ENCODE peak calls at places on chromosomes 7 and 10, in seven cellular contexts. One of them, this sample, is unnamed. For H3K9me3, the result is how much of the 10 kb centered on the place peaks cover.

GRCh38 chr7:117269895-117270294 is 53.0 kb downstream of the WNT2 start:
- DNase-seq in IMR-90: peak
- DNase-seq in upper lobe of right lung: no peak
- DNase-seq in trophoblast cell: no peak
- DNase-seq in psoas muscle: no peak
- DNase-seq in HCT116: no peak
- DNase-seq in colonic mucosa: no peak
- DNase-seq in this sample: no peak

GRCh38 chr7:54898659-54899340 is 120.0 kb upstream of the EGFR start:
- DNase-seq in IMR-90: no peak
- DNase-seq in upper lobe of right lung: no peak
- DNase-seq in trophoblast cell: peak
- DNase-seq in psoas muscle: no peak
- DNase-seq in HCT116: no peak
- DNase-seq in colonic mucosa: no peak
- DNase-seq in this sample: no peak

GRCh38 chr10:1114355-1115261 is 58.4 kb downstream of the WDR37 start:
- DNase-seq in IMR-90: no peak
- DNase-seq in upper lobe of right lung: no peak
- DNase-seq in trophoblast cell: no peak
- DNase-seq in psoas muscle: no peak
- DNase-seq in HCT116: no peak
- DNase-seq in colonic mucosa: no peak
- DNase-seq in this sample: no peak

GRCh38 chr10:112990271-112990670 is 40.2 kb downstream of the TCF7L2 start:
- DNase-seq in IMR-90: no peak
- DNase-seq in upper lobe of right lung: no peak
- DNase-seq in trophoblast cell: no peak
- DNase-seq in psoas muscle: no peak
- DNase-seq in HCT116: no peak
- DNase-seq in colonic mucosa: no peak
- DNase-seq in this sample: no peak

GRCh38 chr7:66505531-66506451 is 122.9 kb upstream of the KCTD7 start:
- DNase-seq in IMR-90: no peak
- DNase-seq in upper lobe of right lung: no peak
- DNase-seq in trophoblast cell: peak
- DNase-seq in psoas muscle: no peak
- DNase-seq in HCT116: no peak
- DNase-seq in colonic mucosa: no peak
- DNase-seq in this sample: peak

GRCh38 chr7:147578196-147578595 is 1012.4 kb upstream of the C7orf33 start:
- DNase-seq in IMR-90: no peak
- DNase-seq in upper lobe of right lung: no peak
- DNase-seq in trophoblast cell: no peak
- DNase-seq in psoas muscle: no peak
- DNase-seq in HCT116: no peak
- DNase-seq in colonic mucosa: no peak
- DNase-seq in this sample: no peak

GRCh38 chr10:129332476-129332875 is 134.6 kb upstream of the MGMT start:
- DNase-seq in IMR-90: peak
- DNase-seq in upper lobe of right lung: no peak
- DNase-seq in trophoblast cell: no peak
- DNase-seq in psoas muscle: no peak
- DNase-seq in HCT116: peak
- DNase-seq in colonic mucosa: no peak
- DNase-seq in this sample: peak

GRCh38 chr7:90768301-90768700 is 172.2 kb downstream of the CDK14 start:
- DNase-seq in IMR-90: no peak
- DNase-seq in upper lobe of right lung: no peak
- DNase-seq in trophoblast cell: no peak
- DNase-seq in psoas muscle: no peak
- DNase-seq in HCT116: no peak
- DNase-seq in colonic mucosa: no peak
- DNase-seq in this sample: no peak

GRCh38 chr10:47402681-47403301 is 18.7 kb upstream of the ZNF488 start:
- DNase-seq in IMR-90: peak
- DNase-seq in upper lobe of right lung: no peak
- DNase-seq in trophoblast cell: peak
- DNase-seq in psoas muscle: peak
- DNase-seq in HCT116: peak
- DNase-seq in colonic mucosa: peak
- DNase-seq in this sample: no peak

GRCh38 chr10:79081353-79082034 is 12.7 kb downstream of the ZMIZ1 start:
- DNase-seq in IMR-90: peak
- DNase-seq in upper lobe of right lung: no peak
- DNase-seq in trophoblast cell: peak
- DNase-seq in psoas muscle: peak
- DNase-seq in HCT116: no peak
- DNase-seq in colonic mucosa: no peak
- DNase-seq in this sample: no peak

GRCh38 chr7:46776790-46777189 is 805.1 kb downstream of the TNS3 start:
- DNase-seq in IMR-90: peak
- DNase-seq in upper lobe of right lung: no peak
- DNase-seq in trophoblast cell: peak
- DNase-seq in psoas muscle: no peak
- DNase-seq in HCT116: no peak
- DNase-seq in colonic mucosa: no peak
- DNase-seq in this sample: no peak

GRCh38 chr7:24981544-24981951 is 1.6 kb upstream of the OSBPL3 start:
- DNase-seq in IMR-90: peak
- DNase-seq in upper lobe of right lung: peak
- DNase-seq in trophoblast cell: peak
- DNase-seq in psoas muscle: peak
- DNase-seq in HCT116: no peak
- DNase-seq in colonic mucosa: peak
- DNase-seq in this sample: peak

GRCh38 chr10:99522078-99522479 is 10.7 kb upstream of the NKX2-3 start:
- DNase-seq in IMR-90: no peak
- DNase-seq in upper lobe of right lung: no peak
- DNase-seq in trophoblast cell: no peak
- DNase-seq in psoas muscle: no peak
- DNase-seq in HCT116: no peak
- DNase-seq in colonic mucosa: peak
- DNase-seq in this sample: no peak

GRCh38 chr10:128417776-128418175 is 291.6 kb upstream of the MKI67 start:
- DNase-seq in IMR-90: no peak
- DNase-seq in upper lobe of right lung: no peak
- DNase-seq in trophoblast cell: no peak
- DNase-seq in psoas muscle: no peak
- DNase-seq in HCT116: no peak
- DNase-seq in colonic mucosa: no peak
- DNase-seq in this sample: no peak

GRCh38 chr7:65301007-65301406 is 72.6 kb upstream of the ZNF92 start:
- DNase-seq in IMR-90: no peak
- DNase-seq in upper lobe of right lung: no peak
- DNase-seq in trophoblast cell: no peak
- DNase-seq in psoas muscle: no peak
- DNase-seq in HCT116: no peak
- DNase-seq in colonic mucosa: no peak
- DNase-seq in this sample: no peak

GRCh38 chr7:65304175-65304574 is 69.5 kb upstream of the ZNF92 start:
- DNase-seq in IMR-90: no peak
- DNase-seq in upper lobe of right lung: no peak
- DNase-seq in trophoblast cell: no peak
- DNase-seq in psoas muscle: no peak
- DNase-seq in HCT116: no peak
- DNase-seq in colonic mucosa: no peak
- DNase-seq in this sample: no peak

GRCh38 chr7:65308300-65308678 is 65.4 kb upstream of the ZNF92 start:
- DNase-seq in IMR-90: no peak
- DNase-seq in upper lobe of right lung: no peak
- DNase-seq in trophoblast cell: no peak
- DNase-seq in psoas muscle: no peak
- DNase-seq in HCT116: no peak
- DNase-seq in colonic mucosa: no peak
- DNase-seq in this sample: no peak

GRCh38 chr7:65307651-65308299 is 65.9 kb upstream of the ZNF92 start:
- DNase-seq in IMR-90: peak
- DNase-seq in upper lobe of right lung: no peak
- DNase-seq in trophoblast cell: peak
- DNase-seq in psoas muscle: no peak
- DNase-seq in HCT116: peak
- DNase-seq in colonic mucosa: peak
- DNase-seq in this sample: peak

DNA sequence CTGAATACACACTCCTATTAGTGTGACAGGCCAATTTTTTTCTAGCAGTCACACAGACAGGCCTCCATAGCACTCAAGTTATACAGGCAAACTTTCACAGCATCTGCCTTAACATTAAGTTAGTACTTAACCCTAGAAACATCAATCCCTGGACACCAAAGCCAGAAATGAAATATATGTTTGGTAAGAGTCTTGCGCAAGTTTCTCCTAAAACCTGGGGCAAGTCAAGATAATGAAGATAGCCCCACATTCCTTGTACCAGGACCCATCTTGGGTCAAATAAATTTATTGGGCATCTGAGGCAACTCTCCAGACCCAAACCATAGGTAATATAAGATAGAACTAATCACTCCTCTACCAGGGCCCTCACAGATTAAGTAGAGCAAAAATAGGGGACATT is 70.8 kb upstream of the ZNF92 start:
- DNase-seq in IMR-90: no peak
- DNase-seq in upper lobe of right lung: no peak
- DNase-seq in trophoblast cell: no peak
- DNase-seq in psoas muscle: no peak
- DNase-seq in HCT116: no peak
- DNase-seq in colonic mucosa: no peak
- DNase-seq in this sample: no peak
- H3K4me3 ChIP-seq in IMR-90: no peak
- H3K4me3 ChIP-seq in upper lobe of right lung: no peak
- H3K4me3 ChIP-seq in trophoblast cell: no peak
- H3K4me3 ChIP-seq in psoas muscle: no peak
- H3K4me3 ChIP-seq in HCT116: no peak
- H3K4me3 ChIP-seq in colonic mucosa: no peak
- H3K4me3 ChIP-seq in this sample: no peak

GRCh38 chr7:5422324-5423271 is 1.0 kb downstream of the TNRC18 start:
- DNase-seq in IMR-90: peak
- DNase-seq in upper lobe of right lung: peak
- DNase-seq in trophoblast cell: peak
- DNase-seq in psoas muscle: peak
- DNase-seq in HCT116: no peak
- DNase-seq in colonic mucosa: no peak
- DNase-seq in this sample: no peak

GRCh38 chr7:5424689-5425506 is 1.3 kb upstream of the TNRC18 start:
- DNase-seq in IMR-90: peak
- DNase-seq in upper lobe of right lung: peak
- DNase-seq in trophoblast cell: peak
- DNase-seq in psoas muscle: peak
- DNase-seq in HCT116: no peak
- DNase-seq in colonic mucosa: peak
- DNase-seq in this sample: no peak

GRCh38 chr7:5423844-5424688 is 432 bp upstream of the TNRC18 start:
- DNase-seq in IMR-90: peak
- DNase-seq in upper lobe of right lung: peak
- DNase-seq in trophoblast cell: peak
- DNase-seq in psoas muscle: peak
- DNase-seq in HCT116: peak
- DNase-seq in colonic mucosa: peak
- DNase-seq in this sample: peak

GRCh38 chr7:5421626-5422323 is 1.9 kb downstream of the TNRC18 start:
- DNase-seq in IMR-90: peak
- DNase-seq in upper lobe of right lung: peak
- DNase-seq in trophoblast cell: peak
- DNase-seq in psoas muscle: peak
- DNase-seq in HCT116: no peak
- DNase-seq in colonic mucosa: peak
- DNase-seq in this sample: no peak

GRCh38 chr7:5423272-5423843 is at the start of gene TNRC18:
- DNase-seq in IMR-90: no peak
- DNase-seq in upper lobe of right lung: peak
- DNase-seq in trophoblast cell: no peak
- DNase-seq in psoas muscle: peak
- DNase-seq in HCT116: no peak
- DNase-seq in colonic mucosa: peak
- DNase-seq in this sample: no peak
- H3K27ac ChIP-seq in IMR-90: peak
- H3K27ac ChIP-seq in upper lobe of right lung: peak
- H3K27ac ChIP-seq in trophoblast cell: peak
- H3K27ac ChIP-seq in psoas muscle: peak
- H3K27ac ChIP-seq in HCT116: peak
- H3K27ac ChIP-seq in colonic mucosa: peak
- H3K27ac ChIP-seq in this sample: no peak

GRCh38 chr7:73786588-73786987 is 16.5 kb upstream of the CLDN3 start:
- DNase-seq in IMR-90: no peak
- DNase-seq in upper lobe of right lung: no peak
- DNase-seq in trophoblast cell: peak
- DNase-seq in psoas muscle: no peak
- DNase-seq in HCT116: no peak
- DNase-seq in colonic mucosa: peak
- DNase-seq in this sample: no peak

GRCh38 chr7:73789051-73789450 is 19.0 kb upstream of the CLDN3 start:
- DNase-seq in IMR-90: no peak
- DNase-seq in upper lobe of right lung: no peak
- DNase-seq in trophoblast cell: no peak
- DNase-seq in psoas muscle: no peak
- DNase-seq in HCT116: no peak
- DNase-seq in colonic mucosa: no peak
- DNase-seq in this sample: no peak
- H3K9me3 ChIP-seq in IMR-90: under half
- H3K9me3 ChIP-seq in upper lobe of right lung: under half
- H3K9me3 ChIP-seq in trophoblast cell: under half
- H3K9me3 ChIP-seq in psoas muscle: under half
- H3K9me3 ChIP-seq in HCT116: under half
- H3K9me3 ChIP-seq in colonic mucosa: under half
- H3K9me3 ChIP-seq in this sample: under half

DNA sequence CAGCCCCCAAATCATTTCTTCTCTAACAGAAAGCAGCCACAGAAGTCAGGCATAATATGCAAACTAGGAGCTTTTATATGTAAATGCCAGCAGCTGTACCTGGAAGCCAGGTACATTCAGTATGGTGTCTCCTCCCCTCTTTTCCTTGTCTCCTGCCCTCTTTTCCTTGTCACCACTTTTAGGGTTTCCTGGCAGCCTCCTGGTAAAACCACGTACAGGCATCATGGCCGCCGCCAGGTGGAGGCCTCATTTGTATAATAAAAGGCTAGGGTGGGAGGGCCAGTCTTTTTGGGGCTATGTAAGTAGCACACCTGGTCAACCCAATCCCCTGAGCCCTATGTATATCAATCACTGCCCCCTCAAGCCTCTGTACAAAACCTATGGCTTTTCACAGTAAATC is 28.7 kb downstream of the PDZD8 start:
- DNase-seq in IMR-90: no peak
- DNase-seq in upper lobe of right lung: no peak
- DNase-seq in trophoblast cell: no peak
- DNase-seq in psoas muscle: no peak
- DNase-seq in HCT116: no peak
- DNase-seq in colonic mucosa: peak
- DNase-seq in this sample: no peak
- H3K4me3 ChIP-seq in IMR-90: no peak
- H3K4me3 ChIP-seq in upper lobe of right lung: no peak
- H3K4me3 ChIP-seq in trophoblast cell: no peak
- H3K4me3 ChIP-seq in psoas muscle: no peak
- H3K4me3 ChIP-seq in HCT116: no peak
- H3K4me3 ChIP-seq in colonic mucosa: no peak
- H3K4me3 ChIP-seq in this sample: no peak